ENCODE peak calls at places on chromosomes 7 and 10, in four cellular contexts. P is central memory CD8-positive, alpha-beta T cell; C is stimulated activated CD8-positive, alpha-beta memory T cell treated with anti-CD3 and anti-CD28 coated beads, Interleukin-2, amount 100 ng/mL, for 1 hour; K is stimulated activated CD4-positive, alpha-beta T cell treated with anti-CD3 and anti-CD28 coated beads, Interleukin-1b, Interleukin-23, amount 100 ng/mL, for 1 hour. Y is an unnamed sample.

GRCh38 chr10:70694410-70695179 is 22.3 kb downstream of the ADAMTS14 start:
- DNase-seq in C (no peak), P (no peak), K (no peak), Y (no peak)

GRCh38 chr7:134723904-134724303 is 55.5 kb upstream of the CALD1 start:
- DNase-seq in K (no peak), P (no peak), C (no peak), Y (no peak)

GRCh38 chr10:46094197-46094500 is 48.1 kb upstream of the MSMB start:
- DNase-seq in P (no peak), K (no peak), C (no peak), Y (no peak)

GRCh38 chr10:56318816-56319215 is 42.2 kb downstream of the ZWINT start:
- DNase-seq in K (no peak), P (no peak), C (no peak), Y (no peak)

GRCh38 chr7:108660465-108660864 is 90.8 kb downstream of the DNAJB9 start:
- DNase-seq in P (no peak), C (no peak), K (no peak), Y (no peak)

GRCh38 chr10:124632064-124632531 is 112.1 kb downstream of the FAM53B start:
- DNase-seq in K (no peak), C (no peak), P (no peak), Y (no peak)

GRCh38 chr10:119316729-119317097 is 109.3 kb downstream of the GRK5 start:
- DNase-seq in P (no peak), C (no peak), K (no peak), Y (no peak)

GRCh38 chr7:51606601-51607154 is 290.1 kb upstream of the COBL start:
- DNase-seq in P (no peak), C (no peak), K (no peak), Y (no peak)

GRCh38 chr10:63921932-63922713 is 400.9 kb downstream of the REEP3 start:
- DNase-seq in K (no peak), P (no peak), C (no peak), Y (no peak)

GRCh38 chr10:22900841-22901601 is 26.8 kb upstream of the ARMC3 start:
- DNase-seq in P (no peak), C (no peak), K (no peak), Y (no peak)

GRCh38 chr7:4302203-4302905 is 379.7 kb upstream of the FOXK1 start:
- DNase-seq in P (no peak), K (no peak), C (no peak), Y (no peak)

GRCh38 chr7:1752771-1753562 is 82.9 kb downstream of the ELFN1 start:
- DNase-seq in C (no peak), P (no peak), K (no peak), Y (no peak)

GRCh38 chr10:103578782-103579382 is 85.4 kb downstream of the NEURL1 start:
- DNase-seq in K (no peak), C (no peak), P (no peak), Y (no peak)

GRCh38 chr7:122764902-122765301 is 62.2 kb upstream of the RNF148 start:
- DNase-seq in C (no peak), K (no peak), P (no peak), Y (no peak)

GRCh38 chr7:25481891-25482290 is 253.6 kb upstream of the NPVF start:
- DNase-seq in P (no peak), K (no peak), C (no peak), Y (no peak)

GRCh38 chr7:158592541-158592940 is 4.9 kb upstream of the PTPRN2 start:
- DNase-seq in C (no peak), K (no peak), P (no peak), Y (no peak)

GRCh38 chr7:155533827-155534690 is 12.3 kb downstream of the CNPY1 start:
- DNase-seq in C (no peak), K (no peak), P (no peak), Y (no peak)

GRCh38 chr10:102870221-102870620 is 951 bp downstream of the AS3MT start:
- DNase-seq in C (no peak), P (no peak), K (no peak), Y (no peak)

GRCh38 chr10:28910960-28911359 is 233.6 kb downstream of the BAMBI start:
- DNase-seq in C (no peak), K (no peak), P (no peak), Y (no peak)

GRCh38 chr7:2637505-2638223 is 5.9 kb downstream of the TTYH3 start:
- DNase-seq in C (no peak), K (no peak), P (no peak), Y (no peak)

GRCh38 chr7:2870471-2870941 is 26.4 kb upstream of the GNA12 start:
- DNase-seq in K (no peak), P (no peak), C (no peak), Y (no peak)

GRCh38 chr10:63753807-63754206 is 232.6 kb downstream of the REEP3 start:
- DNase-seq in P (no peak), K (no peak), C (no peak), Y (no peak)

GRCh38 chr7:2927592-2927991 is 83.5 kb upstream of the GNA12 start:
- DNase-seq in P (no peak), C (no peak), K (no peak), Y (no peak)

GRCh38 chr7:7969306-7970112 is 913 bp downstream of the GLCCI1 start:
- DNase-seq in C (no peak), P (peak), K (no peak), Y (no peak)

GRCh38 chr10:34254596-34254995 is 560.5 kb downstream of the PARD3 start:
- DNase-seq in K (no peak), P (no peak), C (no peak), Y (no peak)

GRCh38 chr7:8125680-8126444 is 136.1 kb downstream of the ICA1 start:
- DNase-seq in K (peak), C (peak), P (peak), Y (no peak)

GRCh38 chr7:23349484-23350157 is 50.5 kb downstream of the MALSU1 start:
- DNase-seq in C (no peak), K (no peak), P (no peak), Y (no peak)

GRCh38 chr7:104207348-104207730 is 474 bp downstream of the ORC5 start:
- DNase-seq in P (no peak), C (no peak), K (no peak), Y (no peak)

GRCh38 chr7:118183254-118183585 is 744 bp upstream of the LSM8 start:
- DNase-seq in P (no peak), K (peak), C (no peak), Y (no peak)

GRCh38 chr7:158529181-158530096 is 58.2 kb downstream of the PTPRN2 start:
- DNase-seq in P (no peak), C (no peak), K (no peak), Y (no peak)

GRCh38 chr7:97126483-97127171 is 9.1 kb downstream of the SDHAF3 start:
- DNase-seq in C (no peak), K (no peak), P (no peak), Y (no peak)

GRCh38 chr10:22369433-22370072 is 24.3 kb downstream of the SPAG6 start:
- DNase-seq in C (no peak), P (no peak), K (no peak), Y (no peak)

GRCh38 chr7:69078997-69079769 is 519.1 kb upstream of the AUTS2 start:
- DNase-seq in P (no peak), C (no peak), K (no peak), Y (peak)

GRCh38 chr10:93435621-93436385 is 46.3 kb downstream of the MYOF start:
- DNase-seq in P (no peak), C (no peak), K (no peak), Y (no peak)

GRCh38 chr7:1967512-1968396 is 265.0 kb downstream of the MAD1L1 start:
- DNase-seq in C (no peak), K (no peak), P (no peak), Y (no peak)

GRCh38 chr10:79286318-79286951 is 60.8 kb upstream of the PPIF start:
- DNase-seq in C (peak), K (peak), P (peak), Y (no peak)

GRCh38 chr7:80940539-80941205 is 21.8 kb upstream of the SEMA3C start:
- DNase-seq in C (no peak), P (no peak), K (no peak), Y (no peak)

GRCh38 chr7:113480537-113480936 is 362.2 kb upstream of the SMIM30 start:
- DNase-seq in K (no peak), P (no peak), C (no peak), Y (no peak)

Y was measured in NCI-H1048.